ENCODE peak calls at places on chromosomes 5 and 9, in five cellular contexts. R is AG10803, X is Peyer's patch, U is WERI-Rb-1, A is upper lobe of right lung. C is an unnamed sample.

GRCh38 chr9:76153902-76154629 is 240.2 kb downstream of the RFK start:
- DNase-seq in X (no peak), R (no peak), A (no peak), U (no peak), C (no peak)

GRCh38 chr9:13791816-13792215 is 512.3 kb upstream of the MPDZ start:
- DNase-seq in R (no peak), X (peak; percentile 56), A (no peak), U (no peak), C (no peak)

GRCh38 chr9:110189001-110189400 is 19.0 kb downstream of the C9orf152 start:
- DNase-seq in X (peak; percentile 63), R (peak; percentile 60), A (peak; percentile 85), U (no peak), C (no peak)

GRCh38 chr5:125033602-125034001 is 287.2 kb upstream of the ZNF608 start:
- DNase-seq in X (no peak), U (no peak), A (no peak), R (no peak), C (no peak)

GRCh38 chr9:117887383-117887782 is 183.2 kb downstream of the TLR4 start:
- DNase-seq in A (no peak), U (no peak), R (peak; percentile 1), X (no peak), C (no peak)

GRCh38 chr9:6759114-6759977 is 1.6 kb downstream of the KDM4C start:
- DNase-seq in X (no peak), A (no peak), U (no peak), R (peak; percentile 89), C (no peak)

GRCh38 chr9:134494905-134495304 is 146.7 kb upstream of the COL5A1 start:
- DNase-seq in R (no peak), U (no peak), A (peak; percentile 33), X (no peak), C (no peak)

GRCh38 chr5:180784497-180785097 is 18.0 kb downstream of the MGAT1 start:
- DNase-seq in R (peak; percentile 88), U (peak; percentile 73), X (peak; percentile 81), A (peak; percentile 84), C (peak; percentile 81)

GRCh38 chr5:149860801-149861322 is 83.7 kb downstream of the PDE6A start:
- DNase-seq in A (no peak), U (no peak), R (no peak), X (no peak), C (no peak)

GRCh38 chr9:85941966-85942912 is 1.3 kb downstream of the NAA35 start:
- DNase-seq in X (no peak), U (no peak), R (peak; percentile 11), A (no peak), C (no peak)

GRCh38 chr5:128077526-128077925 is 6.0 kb upstream of the SLC12A2 start:
- DNase-seq in U (no peak), A (no peak), X (no peak), R (no peak), C (no peak)

GRCh38 chr5:59124983-59125960 is 542.4 kb downstream of the RAB3C start:
- DNase-seq in R (peak; percentile 35), X (no peak), A (no peak), U (peak; percentile 9), C (peak; percentile 57)

GRCh38 chr5:156815988-156816599 is 34.0 kb upstream of the PPP1R2B start:
- DNase-seq in A (no peak), U (peak; percentile 49), X (no peak), R (peak; percentile 51), C (no peak)

GRCh38 chr5:16881253-16881652 is 54.8 kb downstream of the MYO10 start:
- DNase-seq in X (no peak), R (no peak), A (no peak), U (no peak), C (no peak)

GRCh38 chr5:39948867-39949468 is 524.2 kb upstream of the DAB2 start:
- DNase-seq in U (peak; percentile 58), A (no peak), R (peak; percentile 73), X (no peak), C (peak; percentile 56)

GRCh38 chr5:93585753-93586385 is 2.8 kb downstream of the NR2F1 start:
- DNase-seq in A (no peak), R (no peak), X (no peak), U (no peak), C (no peak)

GRCh38 chr9:8856686-8857329 is 1057.2 kb upstream of the DMAC1 start:
- DNase-seq in U (no peak), A (no peak), R (no peak), X (no peak), C (no peak)

GRCh38 chr5:72470817-72471216 is 36.4 kb downstream of the ZNF366 start:
- DNase-seq in X (no peak), A (no peak), R (peak; percentile 74), U (no peak), C (no peak)

GRCh38 chr5:173230741-173231380 is 4.1 kb downstream of the NKX2-5 start:
- DNase-seq in A (no peak), U (no peak), X (no peak), R (no peak), C (no peak)

GRCh38 chr5:173232499-173233346 is 2.3 kb downstream of the NKX2-5 start:
- DNase-seq in X (no peak), R (no peak), U (no peak), A (no peak), C (no peak)

GRCh38 chr5:173231381-173231766 is 3.6 kb downstream of the NKX2-5 start:
- DNase-seq in R (no peak), X (no peak), A (no peak), U (no peak), C (no peak)

GRCh38 chr5:173233347-173234128 is 1.5 kb downstream of the NKX2-5 start:
- DNase-seq in X (no peak), A (no peak), U (no peak), R (no peak), C (no peak)

DNA sequence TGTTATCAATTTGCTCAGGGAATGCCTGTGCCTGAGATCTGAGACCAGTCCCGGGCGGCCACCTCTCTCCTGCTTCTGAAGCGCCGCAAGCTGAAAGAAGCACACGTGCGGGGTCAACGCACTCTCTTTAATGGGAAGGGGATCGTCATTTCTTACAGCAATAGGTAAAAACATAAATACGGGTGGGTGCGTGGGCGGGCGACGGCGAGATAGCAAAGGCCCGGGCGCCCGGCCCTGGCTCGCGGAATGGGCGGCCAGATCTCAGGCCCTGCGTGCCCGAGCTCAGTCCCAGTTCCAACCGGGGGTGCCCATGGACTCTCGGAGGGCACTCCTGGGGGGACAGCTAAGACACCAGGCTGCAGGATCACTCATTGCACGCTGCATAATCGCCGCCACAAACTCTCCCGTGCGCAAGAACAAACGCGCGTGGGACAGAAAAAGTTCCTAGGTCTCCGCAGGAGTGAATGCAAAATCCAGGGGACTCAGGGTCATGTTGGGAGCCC is 3.0 kb downstream of the NKX2-5 start:
- DNase-seq in A (no peak), R (no peak), U (no peak), X (no peak), C (no peak)
- H3K4me3 ChIP-seq in A (no peak overlapping the region), R (no peak overlapping the region), U (no peak overlapping the region), X (no peak overlapping the region), C (no peak overlapping the region)

GRCh38 chr9:126724226-126724625 is 80.6 kb upstream of the ZBTB43 start:
- DNase-seq in R (no peak), U (no peak), X (no peak), A (no peak), C (no peak)

GRCh38 chr9:126722252-126722921 is 82.5 kb upstream of the ZBTB43 start:
- DNase-seq in A (peak; percentile 95), X (peak; percentile 76), R (peak; percentile 12), U (peak; percentile 97), C (peak; percentile 82)

GRCh38 chr9:126721531-126722098 is 83.2 kb upstream of the ZBTB43 start:
- DNase-seq in R (no peak), A (no peak), U (no peak), X (no peak), C (no peak)

GRCh38 chr9:126722922-126723806 is 81.7 kb upstream of the ZBTB43 start:
- DNase-seq in X (peak; percentile 63), R (no peak), U (peak; percentile 88), A (no peak), C (peak; percentile 61)

DNA sequence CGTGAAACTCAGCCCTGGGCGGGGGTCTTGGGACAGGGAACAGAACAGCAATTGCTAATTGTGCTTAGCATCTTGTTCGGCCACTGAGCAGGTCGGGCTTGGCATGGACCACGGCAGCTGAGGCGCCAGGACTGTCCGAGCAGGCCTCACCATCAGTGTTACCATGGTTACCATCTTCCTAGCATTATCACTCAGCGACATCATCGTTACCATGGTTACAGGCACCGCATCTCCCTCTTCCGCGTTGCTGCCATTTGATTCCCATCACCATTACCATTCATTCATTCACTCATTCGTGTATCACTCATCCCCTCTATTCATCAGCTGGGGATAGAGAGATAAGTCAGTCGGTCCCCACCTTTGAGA is 81.0 kb upstream of the ZBTB43 start:
- DNase-seq in U (no peak), A (no peak), R (no peak), X (no peak), C (peak; percentile 34)
- H3K4me3 ChIP-seq in U (peak overlapping the region; percentile 85), A (no peak overlapping the region), R (no peak overlapping the region), X (no peak overlapping the region), C (peak overlapping the region; percentile 68)

DNA sequence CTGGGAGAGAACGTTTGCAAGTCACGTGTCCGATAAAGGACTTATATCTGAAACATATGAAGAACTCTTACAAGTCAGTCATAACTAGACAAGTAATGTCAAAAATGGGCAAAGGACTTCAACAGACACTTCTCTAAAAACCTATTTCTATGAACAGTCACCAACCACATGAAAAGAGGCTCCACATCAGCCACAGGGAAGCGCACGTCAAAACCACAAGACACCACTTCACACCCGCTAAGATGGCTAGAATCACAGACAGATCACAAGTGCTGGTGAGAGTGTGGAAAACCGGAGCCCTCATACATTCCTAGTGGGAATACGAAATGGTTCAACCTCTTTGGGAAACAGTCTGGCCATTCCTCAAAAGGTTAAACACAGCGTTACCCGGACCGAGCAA is 11.5 kb upstream of the CARD9 start:
- DNase-seq in U (no peak), R (no peak), X (no peak), A (no peak), C (no peak)
- H3K4me3 ChIP-seq in U (no peak overlapping the region), R (no peak overlapping the region), X (no peak overlapping the region), A (no peak overlapping the region), C (no peak overlapping the region)

GRCh38 chr9:121914017-121914595 is 179.0 kb downstream of the TTLL11 start:
- DNase-seq in A (no peak), X (no peak), U (no peak), R (no peak), C (no peak)
- H3K4me3 ChIP-seq in A (no peak overlapping the region), X (no peak overlapping the region), U (no peak overlapping the region), R (no peak overlapping the region), C (no peak overlapping the region)

DNA sequence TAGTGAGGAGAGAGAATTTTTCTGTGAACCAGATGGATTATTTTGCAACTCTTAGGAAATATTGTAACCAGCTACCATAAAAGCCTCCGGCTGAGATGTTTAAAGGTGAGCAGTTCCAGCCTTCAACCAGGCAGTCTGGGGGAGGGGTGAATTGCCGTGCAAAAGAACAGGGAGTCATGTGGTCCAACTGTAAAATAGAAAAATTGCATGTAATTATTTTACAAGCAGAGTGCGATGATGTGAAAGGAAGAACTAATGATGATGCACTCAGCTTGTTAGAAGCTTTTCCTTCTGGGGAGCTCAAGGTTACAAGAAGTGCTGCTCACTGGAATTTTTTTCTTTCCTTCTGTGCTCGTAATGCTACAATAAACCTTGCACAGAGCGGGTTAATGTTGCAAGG is 188.8 kb upstream of the ITGA1 start:
- DNase-seq in U (no peak), X (no peak), R (no peak), A (no peak), C (no peak)
- H3K4me3 ChIP-seq in U (no peak overlapping the region), X (no peak overlapping the region), R (no peak overlapping the region), A (no peak overlapping the region), C (peak overlapping the region; percentile 20)

C was measured in BE2C.